ENCODE peak calls at places on chromosome 6, in ten cellular contexts. I is cardiac fibroblast, J is fibroblast of lung, Y is IMR-90, Q is cardiac muscle cell, D is GM12865, E is pancreas, Z is spleen, C is RWPE2, M is WERI-Rb-1. A is an unnamed sample.

GRCh38 chr6:133645000-133645619 is 243.8 kb upstream of the TCF21 start:
- DNase-seq in M (no peak), I (peak; percentile 77), C (no peak), E (no peak), D (no peak), Q (no peak), Y (peak; percentile 74), J (peak; percentile 96), Z (no peak), A (peak; percentile 70)

GRCh38 chr6:161830866-161831600 is 557.2 kb upstream of the AGPAT4 start:
- DNase-seq in J (no peak), D (no peak), I (no peak), E (no peak), M (no peak), C (no peak), Y (no peak), Z (no peak), Q (no peak), A (no peak)

GRCh38 chr6:46781478-46782378 is 11.5 kb upstream of the MEP1A start:
- DNase-seq in D (peak; percentile 59), E (no peak), I (peak; percentile 79), M (peak; percentile 83), Z (no peak), J (peak; percentile 74), C (no peak), Y (peak; percentile 50), Q (peak; percentile 84), A (peak; percentile 70)

GRCh38 chr6:17381429-17382147 is 11.8 kb upstream of the CAP2 start:
- DNase-seq in J (peak; percentile 84), Q (no peak), Y (peak; percentile 83), E (no peak), D (no peak), I (peak; percentile 72), M (no peak), Z (no peak), C (no peak), A (peak; percentile 71)

GRCh38 chr6:158865769-158866168 is 46.6 kb upstream of the EZR start:
- DNase-seq in D (no peak), E (no peak), I (no peak), J (no peak), Z (no peak), Q (no peak), C (no peak), Y (no peak), M (no peak), A (no peak)

GRCh38 chr6:150394886-150395285 is 26.1 kb downstream of the IYD start:
- DNase-seq in I (no peak), J (no peak), Z (no peak), M (no peak), C (no peak), Q (no peak), D (no peak), Y (no peak), E (no peak), A (no peak)

GRCh38 chr6:79737172-79737571 is 106.0 kb downstream of the SH3BGRL2 start:
- DNase-seq in Q (no peak), M (no peak), Y (peak; percentile 1), I (peak; percentile 33), Z (no peak), C (no peak), D (no peak), E (no peak), J (peak; percentile 22), A (peak; percentile 15)

GRCh38 chr6:167116109-167116837 is 6.6 kb upstream of the CCR6 start:
- DNase-seq in Y (no peak), M (no peak), J (no peak), Q (peak; percentile 36), E (no peak), C (no peak), I (peak; percentile 35), Z (no peak), D (no peak), A (no peak)

GRCh38 chr6:115997990-115998585 is 62.6 kb downstream of the FRK start:
- DNase-seq in Z (no peak), C (no peak), J (no peak), Q (no peak), D (no peak), M (no peak), E (no peak), I (no peak), Y (no peak), A (no peak)

GRCh38 chr6:25927721-25928359 is 2.7 kb downstream of the SLC17A2 start:
- DNase-seq in E (no peak), Q (no peak), Y (peak; percentile 1), I (peak; percentile 42), C (no peak), J (peak; percentile 92), M (no peak), D (no peak), Z (no peak), A (peak; percentile 1)

GRCh38 chr6:157679605-157680580 is 143.2 kb upstream of the SNX9 start:
- DNase-seq in M (peak; percentile 80), D (peak; percentile 14), C (no peak), Z (no peak), J (no peak), I (no peak), E (no peak), Y (no peak), Q (no peak), A (no peak)
- TF ChIP-seq CTCF in M (no peak), D (no peak), C (no peak), Z (no peak), J (no peak), I (no peak), E (no peak), Y (no peak), Q (no peak), A (no peak)

GRCh38 chr6:76222189-76222588 is 149.7 kb upstream of the IMPG1 start:
- DNase-seq in C (no peak), Y (no peak), Q (no peak), D (no peak), I (no peak), J (no peak), M (no peak), Z (no peak), E (no peak), A (no peak)
- H3K4me3 ChIP-seq in C (no peak overlapping the region), Y (no peak overlapping the region), Q (no peak overlapping the region), D (no peak overlapping the region), I (no peak overlapping the region), J (no peak overlapping the region), M (no peak overlapping the region), Z (no peak overlapping the region), E (no peak overlapping the region), A (no peak overlapping the region)

GRCh38 chr6:106360989-106361430 is 493 bp downstream of the CRYBG1 start:
- DNase-seq in C (peak; percentile 62), Q (peak; percentile 17), Z (peak; percentile 83), I (no peak), Y (no peak), D (peak; percentile 2), M (no peak), E (no peak), J (no peak), A (no peak)

GRCh38 chr6:106356382-106356781 is 4.1 kb upstream of the CRYBG1 start:
- DNase-seq in M (no peak), J (no peak), E (no peak), Q (no peak), C (no peak), Z (no peak), Y (no peak), I (no peak), D (no peak), A (no peak)

GRCh38 chr6:106363401-106364138 is 3.1 kb downstream of the CRYBG1 start:
- DNase-seq in Z (no peak), D (no peak), M (no peak), C (no peak), J (no peak), E (no peak), I (no peak), Y (no peak), Q (no peak), A (no peak)

GRCh38 chr6:106359989-106360409 is 518 bp upstream of the CRYBG1 start:
- DNase-seq in M (no peak), I (no peak), D (no peak), E (no peak), Q (no peak), Z (no peak), J (no peak), Y (no peak), C (no peak), A (no peak)

GRCh38 chr6:106360410-106360988 is at the start of gene CRYBG1:
- DNase-seq in Z (peak; percentile 91), J (peak; percentile 13), I (peak; percentile 22), Q (peak; percentile 69), C (peak; percentile 74), E (peak; percentile 96), M (peak; percentile 77), D (peak; percentile 38), Y (no peak), A (no peak)
- TF ChIP-seq CTCF in Z (peak; percentile 57), J (peak; percentile 67), I (peak; percentile 72), Q (peak; percentile 71), C (peak; percentile 100), E (peak; percentile 100), M (peak; percentile 89), D (peak; percentile 76), Y (peak; percentile 56), A (peak; percentile 84)

GRCh38 chr6:35969676-35970075 is 48.8 kb upstream of the SRPK1 start:
- DNase-seq in I (peak; percentile 10), M (no peak), J (no peak), Z (no peak), D (no peak), C (no peak), Q (no peak), E (no peak), Y (peak; percentile 48), A (no peak)

GRCh38 chr6:35970181-35970580 is 49.3 kb upstream of the SRPK1 start:
- DNase-seq in C (no peak), I (peak; percentile 75), Z (no peak), Q (no peak), M (no peak), E (no peak), Y (peak; percentile 80), J (peak; percentile 59), D (no peak), A (peak; percentile 53)

GRCh38 chr6:35972471-35972985 is 51.6 kb upstream of the SRPK1 start:
- DNase-seq in Q (peak; percentile 39), J (no peak), Y (no peak), D (no peak), E (no peak), Z (no peak), M (peak; percentile 59), C (no peak), I (peak; percentile 40), A (no peak)

GRCh38 chr6:35962779-35963570 is 42.1 kb upstream of the SRPK1 start:
- DNase-seq in Q (no peak), J (no peak), M (no peak), C (no peak), I (no peak), Y (no peak), Z (no peak), E (no peak), D (no peak), A (no peak)

DNA sequence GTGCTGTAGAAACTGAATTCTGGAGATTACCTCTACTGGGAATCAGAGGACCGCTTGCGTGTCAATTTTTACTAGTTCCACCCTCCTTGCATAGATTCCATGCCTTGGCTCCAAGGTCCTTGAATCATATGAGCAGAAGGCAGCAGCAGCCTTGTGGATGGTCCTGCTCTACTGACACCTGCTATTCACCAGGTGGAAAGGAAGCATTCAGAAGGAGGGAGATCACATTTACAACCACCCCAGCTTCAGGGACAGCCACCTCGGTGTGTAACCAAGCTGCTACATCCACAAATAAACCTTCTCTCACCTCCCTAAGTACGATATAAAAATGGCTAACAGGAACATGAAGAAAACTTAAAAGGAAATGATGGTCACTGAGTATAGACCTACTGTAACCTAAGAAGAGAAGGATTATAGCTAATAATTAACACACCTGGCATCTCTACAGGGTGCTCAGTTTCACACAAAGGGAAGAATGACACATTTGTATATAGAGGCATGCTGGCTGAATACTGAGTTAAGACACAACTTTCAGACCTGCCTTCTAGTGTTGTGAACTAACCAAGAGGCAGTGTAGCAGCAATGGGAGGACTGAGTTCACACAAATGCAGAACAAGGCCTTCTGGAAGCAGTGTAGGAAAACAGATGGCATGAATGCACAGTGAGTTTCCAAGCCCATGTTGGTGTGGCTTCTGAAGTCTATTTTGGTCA is 46.3 kb upstream of the SRPK1 start:
- DNase-seq in M (no peak), Y (no peak), D (no peak), C (no peak), Z (no peak), Q (no peak), E (no peak), J (no peak), I (no peak), A (no peak)
- H3K4me3 ChIP-seq in M (no peak overlapping the region), Y (no peak overlapping the region), D (no peak overlapping the region), C (no peak overlapping the region), Z (no peak overlapping the region), Q (no peak overlapping the region), E (no peak overlapping the region), J (no peak overlapping the region), I (no peak overlapping the region), A (no peak overlapping the region)

A was measured in astrocyte of the spinal cord.